ENCODE peak calls at places on chromosomes 13 and 19, in nine cellular contexts. M, L, W, E, Q, T, K, N and D are unnamed samples.

GRCh38 chr13:62294210-62294609 is 878.6 kb upstream of the PCDH20 start:
- DNase-seq in L (no peak), K (no peak), W (peak), T (no peak), Q (no peak), N (no peak), M (no peak), E (peak), D (no peak)

GRCh38 chr13:108925070-108925469 is 295.7 kb downstream of the MYO16 start:
- DNase-seq in Q (no peak), K (no peak), E (no peak), W (no peak), T (no peak), N (no peak), L (no peak), M (no peak), D (no peak)

GRCh38 chr19:41888926-41889325 is 5.9 kb downstream of the ARHGEF1 start:
- DNase-seq in M (no peak), E (no peak), T (no peak), W (no peak), K (no peak), Q (no peak), N (no peak), L (no peak), D (no peak)

GRCh38 chr13:110700186-110700585 is 5.7 kb downstream of the CARS2 start:
- DNase-seq in L (no peak), T (no peak), N (no peak), K (no peak), M (no peak), W (no peak), Q (no peak), E (no peak), D (no peak)

GRCh38 chr19:36420961-36421748 is 2.7 kb upstream of the ZFP82 start:
- DNase-seq in W (peak), L (peak), M (peak), E (peak), Q (peak), N (no peak), T (no peak), K (peak), D (peak)

GRCh38 chr19:6103217-6103644 is 7.1 kb downstream of the RFX2 start:
- DNase-seq in Q (peak), N (no peak), M (peak), E (peak), W (peak), T (no peak), K (no peak), L (no peak), D (peak)

GRCh38 chr19:3125900-3126524 is 9.8 kb upstream of the GNA15 start:
- DNase-seq in L (peak), E (no peak), T (peak), N (peak), W (no peak), M (peak), K (peak), Q (peak), D (peak)

GRCh38 chr13:110073982-110074381 is 233.0 kb downstream of the COL4A1 start:
- DNase-seq in N (no peak), W (no peak), M (no peak), L (no peak), Q (no peak), E (no peak), K (peak), T (no peak), D (no peak)

GRCh38 chr13:81388400-81388799 is 1047.5 kb upstream of the SPRY2 start:
- DNase-seq in N (no peak), W (no peak), M (no peak), K (no peak), E (no peak), L (no peak), Q (no peak), T (no peak), D (no peak)

GRCh38 chr19:51689751-51690358 is 3.3 kb upstream of the SPACA6 start:
- DNase-seq in E (no peak), T (no peak), N (no peak), W (no peak), M (peak), Q (peak), L (peak), K (peak), D (peak)

GRCh38 chr19:29475469-29475868 is 50.3 kb upstream of the VSTM2B start:
- DNase-seq in T (no peak), W (no peak), L (no peak), E (no peak), K (no peak), N (no peak), Q (no peak), M (no peak), D (no peak)

GRCh38 chr19:35757231-35757748 is 461 bp upstream of the HSPB6 start:
- DNase-seq in W (peak), E (peak), N (no peak), T (no peak), Q (peak), M (peak), L (peak), K (peak), D (peak)

GRCh38 chr13:110726726-110727125 is 13.2 kb downstream of the ING1 start:
- DNase-seq in T (no peak), W (no peak), N (peak), K (no peak), M (no peak), E (no peak), L (no peak), Q (no peak), D (no peak)

GRCh38 chr19:36401475-36401874 is 17.0 kb downstream of the ZFP82 start:
- DNase-seq in T (no peak), M (no peak), Q (no peak), K (no peak), N (no peak), E (no peak), L (no peak), W (no peak), D (no peak)

GRCh38 chr13:113220141-113220598 is 10.8 kb downstream of the CUL4A start:
- DNase-seq in M (no peak), K (no peak), W (no peak), N (no peak), Q (no peak), E (no peak), L (no peak), T (no peak), D (no peak)

GRCh38 chr19:20479483-20479882 is 86.1 kb downstream of the ZNF737 start:
- DNase-seq in T (no peak), L (no peak), M (no peak), Q (no peak), E (no peak), N (no peak), K (no peak), W (no peak), D (no peak)

GRCh38 chr19:40718774-40719391 is 2.0 kb downstream of the ITPKC start:
- DNase-seq in W (peak), E (peak), N (no peak), Q (peak), K (peak), L (peak), T (peak), M (peak), D (peak)

GRCh38 chr19:30512748-30513389 is 140.7 kb downstream of the ZNF536 start:
- DNase-seq in W (no peak), K (no peak), L (no peak), E (no peak), N (no peak), M (no peak), Q (no peak), T (no peak), D (no peak)

GRCh38 chr13:93227280-93227905 is 786 bp downstream of the GPC6 start:
- DNase-seq in N (no peak), W (peak), Q (no peak), T (no peak), K (peak), E (peak), L (peak), M (peak), D (peak)

GRCh38 chr13:98919566-98919965 is 58.3 kb downstream of the DOCK9 start:
- DNase-seq in N (no peak), T (no peak), Q (no peak), W (no peak), K (no peak), E (peak), L (no peak), M (no peak), D (no peak)

GRCh38 chr19:2250765-2251576 is 1.8 kb downstream of the AMH start:
- DNase-seq in W (no peak), Q (peak), E (no peak), M (no peak), N (no peak), K (no peak), T (no peak), L (no peak), D (peak)

GRCh38 chr13:49641810-49642291 is 13.5 kb downstream of the ARL11 start:
- DNase-seq in M (peak), T (no peak), E (peak), L (no peak), K (no peak), Q (no peak), W (peak), N (no peak), D (peak)

GRCh38 chr19:18206018-18206417 is 2.2 kb upstream of the RAB3A start:
- DNase-seq in K (no peak), N (no peak), L (no peak), T (no peak), W (no peak), M (no peak), E (no peak), Q (no peak), D (no peak)
- H3K4me3 ChIP-seq in K (peak), N (no peak), L (peak), T (no peak), W (no peak), M (no peak), E (no peak), Q (no peak), D (no peak)

DNA sequence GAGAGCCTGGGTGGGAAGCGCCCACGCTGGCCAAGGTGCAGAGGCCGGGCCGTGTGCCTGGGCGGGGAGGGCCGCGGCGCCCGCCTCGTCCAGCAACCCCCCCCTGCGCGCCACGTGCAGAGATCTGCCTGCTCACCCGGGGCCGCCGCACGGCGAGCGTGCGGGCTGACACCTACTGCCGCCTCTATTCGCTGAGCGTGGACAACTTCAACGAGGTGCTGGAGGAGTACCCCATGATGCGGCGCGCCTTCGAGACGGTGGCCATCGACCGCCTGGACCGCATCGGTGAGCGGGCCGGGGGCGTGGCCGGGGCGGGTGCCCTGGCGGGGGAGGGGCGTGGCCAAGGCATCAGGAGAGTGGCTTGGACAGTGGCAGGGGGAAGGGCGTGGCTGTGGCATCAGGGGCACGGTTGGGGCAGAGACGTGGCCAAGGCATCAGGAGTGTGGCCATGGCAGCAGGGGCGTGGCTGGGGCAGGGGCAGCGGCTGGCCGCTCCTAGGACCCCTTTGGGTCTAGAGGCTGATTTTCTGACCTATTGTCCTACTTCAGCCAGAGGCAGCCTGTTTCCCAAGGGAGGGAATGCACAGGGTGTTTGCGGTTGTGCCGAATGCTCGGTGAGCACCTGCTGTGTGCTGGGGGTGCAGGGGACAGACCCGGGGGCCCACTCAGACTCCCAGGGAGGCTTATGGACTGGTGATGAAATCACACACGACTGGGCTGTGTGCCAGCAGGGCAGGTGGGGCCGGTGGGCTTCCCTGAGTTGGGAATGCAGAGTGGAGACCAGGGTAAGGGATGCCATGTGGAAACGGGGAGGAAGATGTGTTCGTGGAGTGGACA is 19.4 kb downstream of the POLRMT start:
- DNase-seq in M (no peak), T (no peak), Q (no peak), W (no peak), N (no peak), L (no peak), K (no peak), E (no peak), D (no peak)
- H3K27ac ChIP-seq in M (no peak), T (no peak), Q (no peak), W (no peak), N (no peak), L (no peak), K (no peak), E (no peak), D (no peak)

GRCh38 chr13:100637380-100637779 is 37.2 kb downstream of the TMTC4 start:
- DNase-seq in K (no peak), N (no peak), E (no peak), L (no peak), W (no peak), T (no peak), Q (no peak), M (no peak), D (no peak)
- H3K4me3 ChIP-seq in K (no peak), N (no peak), E (no peak), L (no peak), W (no peak), T (no peak), Q (no peak), M (no peak), D (no peak)

DNA sequence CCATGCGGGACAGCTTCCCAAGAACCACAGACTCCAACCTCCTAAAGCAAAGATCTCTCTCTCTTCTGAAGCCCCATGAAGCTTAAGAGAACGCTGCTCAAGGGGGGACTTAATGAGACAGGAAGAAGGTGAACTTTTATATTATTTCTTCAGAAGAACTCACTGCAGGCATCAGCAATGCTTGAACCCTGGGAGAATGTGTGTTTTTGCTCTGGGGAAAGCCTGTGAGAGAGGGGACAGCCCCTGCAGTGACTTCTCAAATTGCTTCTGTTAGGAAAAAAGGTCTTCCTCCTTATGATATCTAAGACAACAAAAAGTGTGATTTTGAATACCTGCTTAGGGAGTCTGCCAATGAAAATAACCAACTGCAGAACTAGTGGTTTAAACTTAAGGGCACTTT is 23.0 kb downstream of the GJA3 start:
- DNase-seq in Q (no peak), L (no peak), E (no peak), W (no peak), T (no peak), M (no peak), K (no peak), N (no peak), D (no peak)
- H3K27ac ChIP-seq in Q (peak), L (peak), E (no peak), W (no peak), T (no peak), M (no peak), K (no peak), N (no peak), D (no peak)

GRCh38 chr13:51168623-51169022 is 53.6 kb upstream of the FAM124A start:
- DNase-seq in E (no peak), Q (no peak), W (no peak), T (no peak), K (no peak), L (no peak), M (no peak), N (no peak), D (no peak)
- H3K4me3 ChIP-seq in E (no peak), Q (no peak), W (no peak), T (no peak), K (no peak), L (no peak), M (no peak), N (no peak), D (no peak)

DNA sequence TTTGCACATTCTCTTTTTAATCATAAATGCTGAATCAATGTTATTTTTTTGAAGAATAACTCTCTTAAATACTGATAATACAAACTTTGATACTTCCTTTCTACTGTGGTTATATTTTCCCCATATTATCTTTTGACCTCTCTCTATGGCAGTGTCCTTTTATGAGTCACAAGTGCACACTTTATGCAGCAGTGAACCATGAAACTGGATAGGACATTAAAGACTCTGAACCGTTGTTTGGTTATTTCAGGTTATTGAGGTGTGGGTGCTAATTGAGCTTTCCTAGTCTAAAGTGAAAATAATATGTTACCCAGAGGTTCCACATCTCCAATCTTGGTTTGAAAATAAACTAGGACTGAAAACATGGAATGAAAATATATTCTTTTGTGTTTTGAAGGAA is 71.4 kb downstream of the DGKH start:
- DNase-seq in K (no peak), T (no peak), M (no peak), E (no peak), W (no peak), Q (no peak), L (no peak), N (no peak), D (no peak)
- H3K27ac ChIP-seq in K (no peak), T (no peak), M (no peak), E (no peak), W (no peak), Q (no peak), L (no peak), N (no peak), D (no peak)

GRCh38 chr19:55099557-55100506 is 17.6 kb downstream of the PPP1R12C start:
- DNase-seq in T (no peak), M (peak), N (no peak), Q (peak), E (no peak), L (peak), K (peak), W (no peak), D (no peak)

GRCh38 chr19:55098716-55099556 is 18.5 kb downstream of the PPP1R12C start:
- DNase-seq in W (no peak), K (no peak), T (no peak), N (no peak), M (no peak), Q (peak), E (no peak), L (no peak), D (peak)

GRCh38 chr19:55103190-55103589 is 14.2 kb downstream of the PPP1R12C start:
- DNase-seq in T (no peak), W (no peak), N (no peak), E (no peak), K (no peak), M (no peak), L (no peak), Q (no peak), D (peak)

GRCh38 chr19:55097864-55098715 is 19.3 kb downstream of the PPP1R12C start:
- DNase-seq in M (no peak), E (no peak), W (no peak), Q (no peak), N (no peak), L (no peak), T (no peak), K (no peak), D (no peak)

DNA sequence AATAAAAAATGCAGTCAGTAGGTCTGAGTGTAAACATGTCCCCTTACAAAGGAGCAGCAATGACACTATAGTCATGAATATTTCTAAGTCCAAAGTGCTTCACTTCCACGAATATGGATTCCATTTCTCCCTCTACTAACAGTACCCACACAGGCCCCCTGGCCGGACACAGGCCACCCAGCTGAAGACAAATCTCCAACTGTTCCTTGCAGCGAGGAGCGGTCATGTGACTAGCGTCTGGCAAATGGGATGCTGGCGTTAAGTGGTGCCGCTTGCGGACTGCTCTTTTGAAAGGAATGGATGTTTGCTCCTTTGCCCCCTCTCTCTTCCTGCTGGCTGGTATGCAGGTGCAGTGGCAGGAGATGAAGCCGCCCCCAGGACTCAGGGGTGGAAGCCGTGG is 16.2 kb downstream of the PPP1R12C start:
- DNase-seq in M (no peak), W (no peak), L (no peak), Q (no peak), K (no peak), E (no peak), T (no peak), N (no peak), D (no peak)
- H3K4me3 ChIP-seq in M (no peak), W (no peak), L (no peak), Q (no peak), K (no peak), E (no peak), T (no peak), N (no peak), D (no peak)

GRCh38 chr19:33429891-33430673 is 56.6 kb downstream of the CEBPG start:
- DNase-seq in Q (no peak), K (no peak), T (no peak), L (no peak), E (no peak), N (peak), M (no peak), W (no peak), D (peak)
- H3K27ac ChIP-seq in Q (no peak), K (no peak), T (no peak), L (no peak), E (no peak), N (no peak), M (no peak), W (no peak), D (no peak)

GRCh38 chr19:17027428-17027816 is 812 bp upstream of the CPAMD8 start:
- DNase-seq in K (no peak), T (no peak), L (no peak), W (no peak), N (no peak), E (no peak), M (no peak), Q (no peak), D (no peak)

GRCh38 chr19:17026706-17027427 is at the start of gene CPAMD8:
- DNase-seq in M (no peak), T (no peak), L (peak), W (no peak), N (no peak), Q (peak), E (no peak), K (peak), D (no peak)

GRCh38 chr19:17026041-17026658 is 460 bp downstream of the CPAMD8 start:
- DNase-seq in N (no peak), E (no peak), K (peak), Q (no peak), W (no peak), M (no peak), L (peak), T (no peak), D (no peak)

GRCh38 chr19:17023805-17024204 is 2.8 kb downstream of the CPAMD8 start:
- DNase-seq in M (no peak), L (no peak), W (no peak), Q (no peak), K (no peak), E (no peak), T (no peak), N (no peak), D (no peak)

DNA sequence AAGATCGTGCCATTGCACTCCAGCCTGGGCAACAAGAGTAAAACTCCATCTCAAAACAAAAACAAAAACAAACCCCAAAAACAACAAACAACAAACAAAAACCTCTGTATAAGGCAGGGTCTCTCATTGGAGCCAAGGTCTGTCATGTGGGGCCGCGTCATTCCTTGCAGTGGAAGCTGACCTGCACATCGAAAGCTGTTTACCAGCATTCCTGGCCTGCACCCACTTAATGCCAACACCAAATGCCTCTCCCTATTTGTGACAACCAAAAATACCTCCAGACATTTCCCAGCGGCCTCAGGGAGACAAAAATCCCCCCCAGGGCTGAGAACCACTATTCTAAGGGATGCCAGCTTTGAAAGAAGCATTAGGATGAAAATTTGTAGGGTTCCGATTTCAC is 1.2 kb downstream of the CPAMD8 start:
- DNase-seq in N (no peak), E (no peak), Q (no peak), W (no peak), M (no peak), L (no peak), K (no peak), T (no peak), D (no peak)
- H3K4me3 ChIP-seq in N (no peak), E (no peak), Q (peak), W (no peak), M (no peak), L (peak), K (peak), T (no peak), D (peak)